ENCODE peak calls at places on chromosomes 2 and 18, in seven cellular contexts. J is anterior cingulate cortex, T is GM19239, U is Right ventricle myocardium superior, Z is hypothalamus, L is glutamatergic neuron, N is AG08396. O is an unnamed sample.

GRCh38 chr2:201813996-201814845 is 7.9 kb downstream of the CDK15 start:
- DNase-seq in J (no peak), T (no peak), U (no peak), Z (no peak), L (no peak), N (no peak), O (no peak)

GRCh38 chr18:42365550-42365949 is 410.5 kb downstream of the PIK3C3 start:
- DNase-seq in J (no peak), T (no peak), U (no peak), Z (no peak), L (no peak), N (no peak), O (no peak)

GRCh38 chr18:55489034-55489741 is 98.8 kb downstream of the TCF4 start:
- DNase-seq in J (no peak), T (no peak), U (no peak), Z (no peak), L (no peak), N (no peak), O (no peak)

GRCh38 chr2:176285321-176285720 is 16.1 kb downstream of the MTX2 start:
- DNase-seq in J (no peak), T (no peak), U (no peak), Z (no peak), L (no peak), N (no peak), O (no peak)

GRCh38 chr2:29322011-29322410 is 206.8 kb downstream of the CLIP4 start:
- DNase-seq in J (no peak), T (no peak), U (no peak), Z (no peak), L (no peak), N (no peak), O (no peak)

GRCh38 chr18:74351354-74351753 is 35.7 kb downstream of the C18orf63 start:
- DNase-seq in J (no peak), T (no peak), U (no peak), Z (no peak), L (no peak), N (peak; percentile 66), O (peak; percentile 26)

GRCh38 chr18:2529154-2529553 is 42.2 kb downstream of the METTL4 start:
- DNase-seq in J (no peak), T (no peak), U (no peak), Z (no peak), L (no peak), N (no peak), O (peak; percentile 98)

GRCh38 chr2:241036964-241037421 is 38.6 kb downstream of the SNED1 start:
- DNase-seq in J (no peak), T (peak; percentile 41), U (no peak), Z (no peak), L (no peak), N (no peak), O (no peak)

GRCh38 chr2:237459741-237460174 is 27.3 kb upstream of the MLPH start:
- DNase-seq in J (no peak), T (no peak), U (no peak), Z (no peak), L (no peak), N (peak; percentile 71), O (no peak)

GRCh38 chr2:152050345-152050744 is 48.5 kb downstream of the CACNB4 start:
- DNase-seq in J (no peak), T (no peak), U (no peak), Z (no peak), L (no peak), N (no peak), O (no peak)

GRCh38 chr2:158667567-158667966 is 127.5 kb upstream of the DAPL1 start:
- DNase-seq in J (no peak), T (no peak), U (no peak), Z (no peak), L (no peak), N (peak; percentile 26), O (peak; percentile 77)

GRCh38 chr2:69083126-69083733 is 70.3 kb downstream of the ANTXR1 start:
- DNase-seq in J (no peak), T (no peak), U (no peak), Z (no peak), L (no peak), N (peak; percentile 22), O (no peak)

GRCh38 chr18:31010601-31011000 is 31.9 kb downstream of the DSC3 start:
- DNase-seq in J (no peak), T (no peak), U (no peak), Z (no peak), L (no peak), N (no peak), O (peak; percentile 32)

GRCh38 chr18:51066273-51066672 is 36.3 kb downstream of the SMAD4 start:
- DNase-seq in J (no peak), T (no peak), U (no peak), Z (no peak), L (no peak), N (no peak), O (no peak)

GRCh38 chr18:31042391-31043181 is at the start of gene DSC3:
- DNase-seq in J (no peak), T (no peak), U (peak; percentile 40), Z (no peak), L (peak; percentile 72), N (no peak), O (no peak)

GRCh38 chr2:120641366-120641771 is 94.3 kb upstream of the GLI2 start:
- DNase-seq in J (no peak), T (no peak), U (no peak), Z (no peak), L (no peak), N (no peak), O (peak; percentile 37)

GRCh38 chr2:84486436-84487115 is 27.5 kb upstream of the SUCLG1 start:
- DNase-seq in J (no peak), T (no peak), U (no peak), Z (no peak), L (no peak), N (no peak), O (no peak)

GRCh38 chr2:9634121-9634520 is 3.3 kb upstream of the YWHAQ start:
- DNase-seq in J (no peak), T (no peak), U (no peak), Z (no peak), L (no peak), N (no peak), O (no peak)

GRCh38 chr2:113965644-113966043 is 75.8 kb downstream of the ACTR3 start:
- DNase-seq in J (no peak), T (no peak), U (no peak), Z (no peak), L (peak; percentile 43), N (no peak), O (no peak)

GRCh38 chr2:199602271-199602895 is 144.6 kb upstream of the SATB2 start:
- DNase-seq in J (no peak), T (no peak), U (no peak), Z (no peak), L (peak; percentile 24), N (peak; percentile 18), O (no peak)

GRCh38 chr2:203782262-203782976 is 76.0 kb downstream of the CD28 start:
- DNase-seq in J (no peak), T (peak; percentile 61), U (no peak), Z (peak; percentile 29), L (peak; percentile 41), N (peak; percentile 83), O (peak; percentile 96)

GRCh38 chr2:50455351-50455750 is 576.6 kb downstream of the NRXN1 start:
- DNase-seq in J (no peak), T (no peak), U (no peak), Z (no peak), L (no peak), N (no peak), O (no peak)

GRCh38 chr2:106537047-106537446 is 49.9 kb downstream of the CD8B2 start:
- DNase-seq in J (no peak), T (no peak), U (no peak), Z (no peak), L (no peak), N (no peak), O (no peak)

GRCh38 chr2:11967946-11968465 is 221.6 kb downstream of the LPIN1 start:
- DNase-seq in J (no peak), T (no peak), U (peak; percentile 88), Z (no peak), L (no peak), N (no peak), O (no peak)

GRCh38 chr2:216634317-216635148 is 1.3 kb downstream of the IGFBP2 start:
- DNase-seq in J (no peak), T (no peak), U (no peak), Z (no peak), L (peak; percentile 54), N (no peak), O (no peak)

GRCh38 chr18:11994346-11994707 is 13.0 kb downstream of the IMPA2 start:
- DNase-seq in J (no peak), T (no peak), U (no peak), Z (no peak), L (no peak), N (peak; percentile 64), O (no peak)

GRCh38 chr2:109703076-109703475 is 88.9 kb downstream of the SOWAHC start:
- DNase-seq in J (no peak), T (no peak), U (no peak), Z (no peak), L (no peak), N (no peak), O (no peak)

GRCh38 chr2:4135765-4136164 is 432.4 kb downstream of the DCDC2C start:
- DNase-seq in J (no peak), T (no peak), U (no peak), Z (no peak), L (no peak), N (no peak), O (no peak)

GRCh38 chr2:207133862-207134519 is 31.8 kb downstream of the KLF7 start:
- DNase-seq in J (no peak), T (no peak), U (peak; percentile 79), Z (no peak), L (no peak), N (peak; percentile 46), O (peak; percentile 81)

GRCh38 chr2:134289225-134289624 is 35.4 kb downstream of the MGAT5 start:
- DNase-seq in J (no peak), T (no peak), U (no peak), Z (no peak), L (no peak), N (no peak), O (no peak)

O was measured in non-pigmented ciliary epithelial cell.